ENCODE peak calls at places on chromosomes 6 and 20, in nine cellular contexts. One of them, this sample, is unnamed.

GRCh38 chr20:49603209-49603627 is 35.3 kb upstream of the PTGIS start:
- DNase-seq in GM20000: no peak
- DNase-seq in T-cell: no peak
- DNase-seq in CD8-positive, alpha-beta memory T cell: no peak
- DNase-seq in NCI-H1105 treated with DMSO at 0.1 percent for 48 hours: no peak
- DNase-seq in HFFc6: peak; percentile 69
- DNase-seq in activated CD4-positive, alpha-beta T cell treated with anti-CD3 and anti-CD28 coated beads, Interleukin-2, amount 10 ng/mL, durations not matched to agents 7 days and 5 days: no peak
- DNase-seq in AG08395: no peak
- DNase-seq in stimulated activated CD4-positive, alpha-beta T cell treated with anti-CD3 and anti-CD28 coated beads, Interleukin-4, amount 100 ng/mL, for 48 hours: no peak
- DNase-seq in this sample: peak; percentile 53

GRCh38 chr6:158631678-158632537 is 12.6 kb downstream of the DYNLT1 start:
- DNase-seq in GM20000: no peak
- DNase-seq in T-cell: no peak
- DNase-seq in CD8-positive, alpha-beta memory T cell: no peak
- DNase-seq in NCI-H1105 treated with DMSO at 0.1 percent for 48 hours: no peak
- DNase-seq in HFFc6: peak; percentile 84
- DNase-seq in activated CD4-positive, alpha-beta T cell treated with anti-CD3 and anti-CD28 coated beads, Interleukin-2, amount 10 ng/mL, durations not matched to agents 7 days and 5 days: no peak
- DNase-seq in AG08395: peak; percentile 82
- DNase-seq in stimulated activated CD4-positive, alpha-beta T cell treated with anti-CD3 and anti-CD28 coated beads, Interleukin-4, amount 100 ng/mL, for 48 hours: no peak
- DNase-seq in this sample: peak; percentile 88

GRCh38 chr20:16407251-16408067 is 165.8 kb downstream of the KIF16B start:
- DNase-seq in GM20000: no peak
- DNase-seq in T-cell: no peak
- DNase-seq in CD8-positive, alpha-beta memory T cell: no peak
- DNase-seq in NCI-H1105 treated with DMSO at 0.1 percent for 48 hours: no peak
- DNase-seq in HFFc6: no peak
- DNase-seq in activated CD4-positive, alpha-beta T cell treated with anti-CD3 and anti-CD28 coated beads, Interleukin-2, amount 10 ng/mL, durations not matched to agents 7 days and 5 days: no peak
- DNase-seq in AG08395: no peak
- DNase-seq in stimulated activated CD4-positive, alpha-beta T cell treated with anti-CD3 and anti-CD28 coated beads, Interleukin-4, amount 100 ng/mL, for 48 hours: no peak
- DNase-seq in this sample: peak; percentile 8

GRCh38 chr6:29552512-29553051 is 7.0 kb downstream of the UBD start:
- DNase-seq in GM20000: peak; percentile 85
- DNase-seq in T-cell: peak; percentile 6
- DNase-seq in CD8-positive, alpha-beta memory T cell: no peak
- DNase-seq in NCI-H1105 treated with DMSO at 0.1 percent for 48 hours: no peak
- DNase-seq in HFFc6: peak; percentile 69
- DNase-seq in activated CD4-positive, alpha-beta T cell treated with anti-CD3 and anti-CD28 coated beads, Interleukin-2, amount 10 ng/mL, durations not matched to agents 7 days and 5 days: peak; percentile 39
- DNase-seq in AG08395: peak; percentile 63
- DNase-seq in stimulated activated CD4-positive, alpha-beta T cell treated with anti-CD3 and anti-CD28 coated beads, Interleukin-4, amount 100 ng/mL, for 48 hours: no peak
- DNase-seq in this sample: peak; percentile 85

GRCh38 chr6:168038576-168039140 is 40.4 kb downstream of the FRMD1 start:
- DNase-seq in GM20000: no peak
- DNase-seq in T-cell: no peak
- DNase-seq in CD8-positive, alpha-beta memory T cell: no peak
- DNase-seq in NCI-H1105 treated with DMSO at 0.1 percent for 48 hours: no peak
- DNase-seq in HFFc6: no peak
- DNase-seq in activated CD4-positive, alpha-beta T cell treated with anti-CD3 and anti-CD28 coated beads, Interleukin-2, amount 10 ng/mL, durations not matched to agents 7 days and 5 days: no peak
- DNase-seq in AG08395: no peak
- DNase-seq in stimulated activated CD4-positive, alpha-beta T cell treated with anti-CD3 and anti-CD28 coated beads, Interleukin-4, amount 100 ng/mL, for 48 hours: no peak
- DNase-seq in this sample: no peak

GRCh38 chr20:58293453-58293852 is 16.1 kb upstream of the RAB22A start:
- DNase-seq in GM20000: no peak
- DNase-seq in T-cell: no peak
- DNase-seq in CD8-positive, alpha-beta memory T cell: no peak
- DNase-seq in NCI-H1105 treated with DMSO at 0.1 percent for 48 hours: no peak
- DNase-seq in HFFc6: no peak
- DNase-seq in activated CD4-positive, alpha-beta T cell treated with anti-CD3 and anti-CD28 coated beads, Interleukin-2, amount 10 ng/mL, durations not matched to agents 7 days and 5 days: no peak
- DNase-seq in AG08395: no peak
- DNase-seq in stimulated activated CD4-positive, alpha-beta T cell treated with anti-CD3 and anti-CD28 coated beads, Interleukin-4, amount 100 ng/mL, for 48 hours: no peak
- DNase-seq in this sample: no peak

GRCh38 chr6:52518279-52518944 is 58.4 kb downstream of the TRAM2 start:
- DNase-seq in GM20000: no peak
- DNase-seq in T-cell: no peak
- DNase-seq in CD8-positive, alpha-beta memory T cell: no peak
- DNase-seq in NCI-H1105 treated with DMSO at 0.1 percent for 48 hours: no peak
- DNase-seq in HFFc6: no peak
- DNase-seq in activated CD4-positive, alpha-beta T cell treated with anti-CD3 and anti-CD28 coated beads, Interleukin-2, amount 10 ng/mL, durations not matched to agents 7 days and 5 days: no peak
- DNase-seq in AG08395: no peak
- DNase-seq in stimulated activated CD4-positive, alpha-beta T cell treated with anti-CD3 and anti-CD28 coated beads, Interleukin-4, amount 100 ng/mL, for 48 hours: no peak
- DNase-seq in this sample: no peak

GRCh38 chr20:46159101-46159897 is 41.2 kb downstream of the CD40 start:
- DNase-seq in GM20000: no peak
- DNase-seq in T-cell: no peak
- DNase-seq in CD8-positive, alpha-beta memory T cell: no peak
- DNase-seq in NCI-H1105 treated with DMSO at 0.1 percent for 48 hours: no peak
- DNase-seq in HFFc6: no peak
- DNase-seq in activated CD4-positive, alpha-beta T cell treated with anti-CD3 and anti-CD28 coated beads, Interleukin-2, amount 10 ng/mL, durations not matched to agents 7 days and 5 days: no peak
- DNase-seq in AG08395: no peak
- DNase-seq in stimulated activated CD4-positive, alpha-beta T cell treated with anti-CD3 and anti-CD28 coated beads, Interleukin-4, amount 100 ng/mL, for 48 hours: no peak
- DNase-seq in this sample: no peak

GRCh38 chr6:326896-327537 is 34.7 kb downstream of the DUSP22 start:
- DNase-seq in GM20000: no peak
- DNase-seq in T-cell: no peak
- DNase-seq in CD8-positive, alpha-beta memory T cell: no peak
- DNase-seq in NCI-H1105 treated with DMSO at 0.1 percent for 48 hours: no peak
- DNase-seq in HFFc6: no peak
- DNase-seq in activated CD4-positive, alpha-beta T cell treated with anti-CD3 and anti-CD28 coated beads, Interleukin-2, amount 10 ng/mL, durations not matched to agents 7 days and 5 days: no peak
- DNase-seq in AG08395: no peak
- DNase-seq in stimulated activated CD4-positive, alpha-beta T cell treated with anti-CD3 and anti-CD28 coated beads, Interleukin-4, amount 100 ng/mL, for 48 hours: no peak
- DNase-seq in this sample: no peak

GRCh38 chr6:333379-334002 is 41.2 kb downstream of the DUSP22 start:
- DNase-seq in GM20000: no peak
- DNase-seq in T-cell: no peak
- DNase-seq in CD8-positive, alpha-beta memory T cell: no peak
- DNase-seq in NCI-H1105 treated with DMSO at 0.1 percent for 48 hours: no peak
- DNase-seq in HFFc6: no peak
- DNase-seq in activated CD4-positive, alpha-beta T cell treated with anti-CD3 and anti-CD28 coated beads, Interleukin-2, amount 10 ng/mL, durations not matched to agents 7 days and 5 days: no peak
- DNase-seq in AG08395: no peak
- DNase-seq in stimulated activated CD4-positive, alpha-beta T cell treated with anti-CD3 and anti-CD28 coated beads, Interleukin-4, amount 100 ng/mL, for 48 hours: no peak
- DNase-seq in this sample: no peak

GRCh38 chr6:109024784-109025183 is 69.9 kb downstream of the SESN1 start:
- DNase-seq in GM20000: no peak
- DNase-seq in T-cell: no peak
- DNase-seq in CD8-positive, alpha-beta memory T cell: no peak
- DNase-seq in NCI-H1105 treated with DMSO at 0.1 percent for 48 hours: no peak
- DNase-seq in HFFc6: no peak
- DNase-seq in activated CD4-positive, alpha-beta T cell treated with anti-CD3 and anti-CD28 coated beads, Interleukin-2, amount 10 ng/mL, durations not matched to agents 7 days and 5 days: no peak
- DNase-seq in AG08395: peak; percentile 5
- DNase-seq in stimulated activated CD4-positive, alpha-beta T cell treated with anti-CD3 and anti-CD28 coated beads, Interleukin-4, amount 100 ng/mL, for 48 hours: no peak
- DNase-seq in this sample: peak; percentile 12

GRCh38 chr6:148195511-148195910 is 147.1 kb upstream of the SASH1 start:
- DNase-seq in GM20000: no peak
- DNase-seq in T-cell: no peak
- DNase-seq in CD8-positive, alpha-beta memory T cell: no peak
- DNase-seq in NCI-H1105 treated with DMSO at 0.1 percent for 48 hours: no peak
- DNase-seq in HFFc6: no peak
- DNase-seq in activated CD4-positive, alpha-beta T cell treated with anti-CD3 and anti-CD28 coated beads, Interleukin-2, amount 10 ng/mL, durations not matched to agents 7 days and 5 days: no peak
- DNase-seq in AG08395: no peak
- DNase-seq in stimulated activated CD4-positive, alpha-beta T cell treated with anti-CD3 and anti-CD28 coated beads, Interleukin-4, amount 100 ng/mL, for 48 hours: no peak
- DNase-seq in this sample: no peak

GRCh38 chr6:109998159-109998785 is 20.2 kb downstream of the GPR6 start:
- DNase-seq in GM20000: no peak
- DNase-seq in T-cell: no peak
- DNase-seq in CD8-positive, alpha-beta memory T cell: no peak
- DNase-seq in NCI-H1105 treated with DMSO at 0.1 percent for 48 hours: no peak
- DNase-seq in HFFc6: no peak
- DNase-seq in activated CD4-positive, alpha-beta T cell treated with anti-CD3 and anti-CD28 coated beads, Interleukin-2, amount 10 ng/mL, durations not matched to agents 7 days and 5 days: no peak
- DNase-seq in AG08395: no peak
- DNase-seq in stimulated activated CD4-positive, alpha-beta T cell treated with anti-CD3 and anti-CD28 coated beads, Interleukin-4, amount 100 ng/mL, for 48 hours: no peak
- DNase-seq in this sample: no peak

GRCh38 chr20:63359164-63359934 is 1.8 kb downstream of the CHRNA4 start:
- DNase-seq in GM20000: no peak
- DNase-seq in T-cell: no peak
- DNase-seq in CD8-positive, alpha-beta memory T cell: no peak
- DNase-seq in NCI-H1105 treated with DMSO at 0.1 percent for 48 hours: no peak
- DNase-seq in HFFc6: no peak
- DNase-seq in activated CD4-positive, alpha-beta T cell treated with anti-CD3 and anti-CD28 coated beads, Interleukin-2, amount 10 ng/mL, durations not matched to agents 7 days and 5 days: no peak
- DNase-seq in AG08395: no peak
- DNase-seq in stimulated activated CD4-positive, alpha-beta T cell treated with anti-CD3 and anti-CD28 coated beads, Interleukin-4, amount 100 ng/mL, for 48 hours: no peak
- DNase-seq in this sample: no peak

GRCh38 chr20:64209148-64209547 is 44.9 kb downstream of the MYT1 start:
- DNase-seq in GM20000: no peak
- DNase-seq in T-cell: no peak
- DNase-seq in CD8-positive, alpha-beta memory T cell: no peak
- DNase-seq in NCI-H1105 treated with DMSO at 0.1 percent for 48 hours: no peak
- DNase-seq in HFFc6: no peak
- DNase-seq in activated CD4-positive, alpha-beta T cell treated with anti-CD3 and anti-CD28 coated beads, Interleukin-2, amount 10 ng/mL, durations not matched to agents 7 days and 5 days: no peak
- DNase-seq in AG08395: no peak
- DNase-seq in stimulated activated CD4-positive, alpha-beta T cell treated with anti-CD3 and anti-CD28 coated beads, Interleukin-4, amount 100 ng/mL, for 48 hours: no peak
- DNase-seq in this sample: no peak

GRCh38 chr6:33313105-33313708 is 671 bp downstream of the TAPBP start:
- DNase-seq in GM20000: peak; percentile 61
- DNase-seq in T-cell: peak; percentile 37
- DNase-seq in CD8-positive, alpha-beta memory T cell: no peak
- DNase-seq in NCI-H1105 treated with DMSO at 0.1 percent for 48 hours: peak; percentile 37
- DNase-seq in HFFc6: no peak
- DNase-seq in activated CD4-positive, alpha-beta T cell treated with anti-CD3 and anti-CD28 coated beads, Interleukin-2, amount 10 ng/mL, durations not matched to agents 7 days and 5 days: peak; percentile 33
- DNase-seq in AG08395: peak; percentile 27
- DNase-seq in stimulated activated CD4-positive, alpha-beta T cell treated with anti-CD3 and anti-CD28 coated beads, Interleukin-4, amount 100 ng/mL, for 48 hours: peak; percentile 43
- DNase-seq in this sample: peak; percentile 36

GRCh38 chr20:11387189-11387754 is 530.4 kb upstream of the BTBD3 start:
- DNase-seq in GM20000: no peak
- DNase-seq in T-cell: no peak
- DNase-seq in CD8-positive, alpha-beta memory T cell: no peak
- DNase-seq in NCI-H1105 treated with DMSO at 0.1 percent for 48 hours: no peak
- DNase-seq in HFFc6: peak; percentile 81
- DNase-seq in activated CD4-positive, alpha-beta T cell treated with anti-CD3 and anti-CD28 coated beads, Interleukin-2, amount 10 ng/mL, durations not matched to agents 7 days and 5 days: no peak
- DNase-seq in AG08395: peak; percentile 48
- DNase-seq in stimulated activated CD4-positive, alpha-beta T cell treated with anti-CD3 and anti-CD28 coated beads, Interleukin-4, amount 100 ng/mL, for 48 hours: no peak
- DNase-seq in this sample: peak; percentile 92

GRCh38 chr6:110232456-110232855 is 52.2 kb downstream of the CDC40 start:
- DNase-seq in GM20000: no peak
- DNase-seq in T-cell: no peak
- DNase-seq in CD8-positive, alpha-beta memory T cell: no peak
- DNase-seq in NCI-H1105 treated with DMSO at 0.1 percent for 48 hours: no peak
- DNase-seq in HFFc6: peak; percentile 24
- DNase-seq in activated CD4-positive, alpha-beta T cell treated with anti-CD3 and anti-CD28 coated beads, Interleukin-2, amount 10 ng/mL, durations not matched to agents 7 days and 5 days: no peak
- DNase-seq in AG08395: peak; percentile 58
- DNase-seq in stimulated activated CD4-positive, alpha-beta T cell treated with anti-CD3 and anti-CD28 coated beads, Interleukin-4, amount 100 ng/mL, for 48 hours: no peak
- DNase-seq in this sample: peak; percentile 58

GRCh38 chr6:16295060-16295459 is 56.7 kb downstream of the GMPR start:
- DNase-seq in GM20000: no peak
- DNase-seq in T-cell: no peak
- DNase-seq in CD8-positive, alpha-beta memory T cell: no peak
- DNase-seq in NCI-H1105 treated with DMSO at 0.1 percent for 48 hours: no peak
- DNase-seq in HFFc6: no peak
- DNase-seq in activated CD4-positive, alpha-beta T cell treated with anti-CD3 and anti-CD28 coated beads, Interleukin-2, amount 10 ng/mL, durations not matched to agents 7 days and 5 days: no peak
- DNase-seq in AG08395: no peak
- DNase-seq in stimulated activated CD4-positive, alpha-beta T cell treated with anti-CD3 and anti-CD28 coated beads, Interleukin-4, amount 100 ng/mL, for 48 hours: no peak
- DNase-seq in this sample: no peak

GRCh38 chr20:52454660-52455059 is 263.1 kb upstream of the ZFP64 start:
- DNase-seq in GM20000: no peak
- DNase-seq in T-cell: no peak
- DNase-seq in CD8-positive, alpha-beta memory T cell: no peak
- DNase-seq in NCI-H1105 treated with DMSO at 0.1 percent for 48 hours: no peak
- DNase-seq in HFFc6: no peak
- DNase-seq in activated CD4-positive, alpha-beta T cell treated with anti-CD3 and anti-CD28 coated beads, Interleukin-2, amount 10 ng/mL, durations not matched to agents 7 days and 5 days: no peak
- DNase-seq in AG08395: peak; percentile 60
- DNase-seq in stimulated activated CD4-positive, alpha-beta T cell treated with anti-CD3 and anti-CD28 coated beads, Interleukin-4, amount 100 ng/mL, for 48 hours: no peak
- DNase-seq in this sample: peak; percentile 49

GRCh38 chr6:85395746-85396145 is 54.1 kb upstream of the NT5E start:
- DNase-seq in GM20000: no peak
- DNase-seq in T-cell: no peak
- DNase-seq in CD8-positive, alpha-beta memory T cell: no peak
- DNase-seq in NCI-H1105 treated with DMSO at 0.1 percent for 48 hours: no peak
- DNase-seq in HFFc6: no peak
- DNase-seq in activated CD4-positive, alpha-beta T cell treated with anti-CD3 and anti-CD28 coated beads, Interleukin-2, amount 10 ng/mL, durations not matched to agents 7 days and 5 days: no peak
- DNase-seq in AG08395: no peak
- DNase-seq in stimulated activated CD4-positive, alpha-beta T cell treated with anti-CD3 and anti-CD28 coated beads, Interleukin-4, amount 100 ng/mL, for 48 hours: no peak
- DNase-seq in this sample: no peak

GRCh38 chr6:5112065-5112799 is 27.1 kb downstream of the PPP1R3G start:
- DNase-seq in GM20000: no peak
- DNase-seq in T-cell: no peak
- DNase-seq in CD8-positive, alpha-beta memory T cell: no peak
- DNase-seq in NCI-H1105 treated with DMSO at 0.1 percent for 48 hours: no peak
- DNase-seq in HFFc6: peak; percentile 63
- DNase-seq in activated CD4-positive, alpha-beta T cell treated with anti-CD3 and anti-CD28 coated beads, Interleukin-2, amount 10 ng/mL, durations not matched to agents 7 days and 5 days: no peak
- DNase-seq in AG08395: peak; percentile 75
- DNase-seq in stimulated activated CD4-positive, alpha-beta T cell treated with anti-CD3 and anti-CD28 coated beads, Interleukin-4, amount 100 ng/mL, for 48 hours: no peak
- DNase-seq in this sample: peak; percentile 30

GRCh38 chr6:30156262-30156599 is 4.8 kb downstream of the TRIM10 start:
- DNase-seq in GM20000: no peak
- DNase-seq in T-cell: no peak
- DNase-seq in CD8-positive, alpha-beta memory T cell: no peak
- DNase-seq in NCI-H1105 treated with DMSO at 0.1 percent for 48 hours: no peak
- DNase-seq in HFFc6: no peak
- DNase-seq in activated CD4-positive, alpha-beta T cell treated with anti-CD3 and anti-CD28 coated beads, Interleukin-2, amount 10 ng/mL, durations not matched to agents 7 days and 5 days: no peak
- DNase-seq in AG08395: peak; percentile 39
- DNase-seq in stimulated activated CD4-positive, alpha-beta T cell treated with anti-CD3 and anti-CD28 coated beads, Interleukin-4, amount 100 ng/mL, for 48 hours: no peak
- DNase-seq in this sample: peak; percentile 11

GRCh38 chr6:142713959-142714358 is 231.0 kb downstream of the HIVEP2 start:
- DNase-seq in GM20000: no peak
- DNase-seq in T-cell: no peak
- DNase-seq in CD8-positive, alpha-beta memory T cell: no peak
- DNase-seq in NCI-H1105 treated with DMSO at 0.1 percent for 48 hours: no peak
- DNase-seq in HFFc6: no peak
- DNase-seq in activated CD4-positive, alpha-beta T cell treated with anti-CD3 and anti-CD28 coated beads, Interleukin-2, amount 10 ng/mL, durations not matched to agents 7 days and 5 days: no peak
- DNase-seq in AG08395: no peak
- DNase-seq in stimulated activated CD4-positive, alpha-beta T cell treated with anti-CD3 and anti-CD28 coated beads, Interleukin-4, amount 100 ng/mL, for 48 hours: no peak
- DNase-seq in this sample: no peak

GRCh38 chr6:37698264-37699137 is 818 bp upstream of the MDGA1 start:
- DNase-seq in GM20000: peak; percentile 67
- DNase-seq in T-cell: peak; percentile 58
- DNase-seq in CD8-positive, alpha-beta memory T cell: peak; percentile 49
- DNase-seq in NCI-H1105 treated with DMSO at 0.1 percent for 48 hours: peak; percentile 82
- DNase-seq in HFFc6: peak; percentile 40
- DNase-seq in activated CD4-positive, alpha-beta T cell treated with anti-CD3 and anti-CD28 coated beads, Interleukin-2, amount 10 ng/mL, durations not matched to agents 7 days and 5 days: peak; percentile 29
- DNase-seq in AG08395: peak; percentile 52
- DNase-seq in stimulated activated CD4-positive, alpha-beta T cell treated with anti-CD3 and anti-CD28 coated beads, Interleukin-4, amount 100 ng/mL, for 48 hours: peak; percentile 42
- DNase-seq in this sample: peak; percentile 55

GRCh38 chr6:137487181-137487910 is 6.8 kb downstream of the OLIG3 start:
- DNase-seq in GM20000: peak; percentile 16
- DNase-seq in T-cell: no peak
- DNase-seq in CD8-positive, alpha-beta memory T cell: no peak
- DNase-seq in NCI-H1105 treated with DMSO at 0.1 percent for 48 hours: no peak
- DNase-seq in HFFc6: no peak
- DNase-seq in activated CD4-positive, alpha-beta T cell treated with anti-CD3 and anti-CD28 coated beads, Interleukin-2, amount 10 ng/mL, durations not matched to agents 7 days and 5 days: no peak
- DNase-seq in AG08395: no peak
- DNase-seq in stimulated activated CD4-positive, alpha-beta T cell treated with anti-CD3 and anti-CD28 coated beads, Interleukin-4, amount 100 ng/mL, for 48 hours: no peak
- DNase-seq in this sample: no peak

GRCh38 chr20:59781236-59781635 is 152.2 kb downstream of the SYCP2 start:
- DNase-seq in GM20000: no peak
- DNase-seq in T-cell: no peak
- DNase-seq in CD8-positive, alpha-beta memory T cell: no peak
- DNase-seq in NCI-H1105 treated with DMSO at 0.1 percent for 48 hours: no peak
- DNase-seq in HFFc6: no peak
- DNase-seq in activated CD4-positive, alpha-beta T cell treated with anti-CD3 and anti-CD28 coated beads, Interleukin-2, amount 10 ng/mL, durations not matched to agents 7 days and 5 days: no peak
- DNase-seq in AG08395: no peak
- DNase-seq in stimulated activated CD4-positive, alpha-beta T cell treated with anti-CD3 and anti-CD28 coated beads, Interleukin-4, amount 100 ng/mL, for 48 hours: no peak
- DNase-seq in this sample: no peak

GRCh38 chr6:131379951-131380350 is 193.1 kb upstream of the ARG1 start:
- DNase-seq in GM20000: no peak
- DNase-seq in T-cell: no peak
- DNase-seq in CD8-positive, alpha-beta memory T cell: no peak
- DNase-seq in NCI-H1105 treated with DMSO at 0.1 percent for 48 hours: no peak
- DNase-seq in HFFc6: peak; percentile 70
- DNase-seq in activated CD4-positive, alpha-beta T cell treated with anti-CD3 and anti-CD28 coated beads, Interleukin-2, amount 10 ng/mL, durations not matched to agents 7 days and 5 days: no peak
- DNase-seq in AG08395: peak; percentile 84
- DNase-seq in stimulated activated CD4-positive, alpha-beta T cell treated with anti-CD3 and anti-CD28 coated beads, Interleukin-4, amount 100 ng/mL, for 48 hours: no peak
- DNase-seq in this sample: peak; percentile 23

GRCh38 chr6:84663866-84664265 is 100.5 kb downstream of the TBX18 start:
- DNase-seq in GM20000: no peak
- DNase-seq in T-cell: no peak
- DNase-seq in CD8-positive, alpha-beta memory T cell: no peak
- DNase-seq in NCI-H1105 treated with DMSO at 0.1 percent for 48 hours: no peak
- DNase-seq in HFFc6: no peak
- DNase-seq in activated CD4-positive, alpha-beta T cell treated with anti-CD3 and anti-CD28 coated beads, Interleukin-2, amount 10 ng/mL, durations not matched to agents 7 days and 5 days: no peak
- DNase-seq in AG08395: no peak
- DNase-seq in stimulated activated CD4-positive, alpha-beta T cell treated with anti-CD3 and anti-CD28 coated beads, Interleukin-4, amount 100 ng/mL, for 48 hours: no peak
- DNase-seq in this sample: no peak

GRCh38 chr6:163418273-163419029 is 3.9 kb downstream of the QKI start:
- DNase-seq in GM20000: no peak
- DNase-seq in T-cell: no peak
- DNase-seq in CD8-positive, alpha-beta memory T cell: no peak
- DNase-seq in NCI-H1105 treated with DMSO at 0.1 percent for 48 hours: no peak
- DNase-seq in HFFc6: no peak
- DNase-seq in activated CD4-positive, alpha-beta T cell treated with anti-CD3 and anti-CD28 coated beads, Interleukin-2, amount 10 ng/mL, durations not matched to agents 7 days and 5 days: no peak
- DNase-seq in AG08395: no peak
- DNase-seq in stimulated activated CD4-positive, alpha-beta T cell treated with anti-CD3 and anti-CD28 coated beads, Interleukin-4, amount 100 ng/mL, for 48 hours: no peak
- DNase-seq in this sample: no peak

GRCh38 chr6:135568366-135568765 is 70.8 kb upstream of the AHI1 start:
- DNase-seq in GM20000: peak; percentile 36
- DNase-seq in T-cell: peak; percentile 35
- DNase-seq in CD8-positive, alpha-beta memory T cell: peak; percentile 7
- DNase-seq in NCI-H1105 treated with DMSO at 0.1 percent for 48 hours: no peak
- DNase-seq in HFFc6: peak; percentile 31
- DNase-seq in activated CD4-positive, alpha-beta T cell treated with anti-CD3 and anti-CD28 coated beads, Interleukin-2, amount 10 ng/mL, durations not matched to agents 7 days and 5 days: peak; percentile 61
- DNase-seq in AG08395: peak; percentile 10
- DNase-seq in stimulated activated CD4-positive, alpha-beta T cell treated with anti-CD3 and anti-CD28 coated beads, Interleukin-4, amount 100 ng/mL, for 48 hours: no peak
- DNase-seq in this sample: peak; percentile 95